ENCODE peak calls at places on chromosomes 5 and 9, in eight cellular contexts. B is neuronal stem cell, X is PC-3, Z is fibroblast of lung, J is mesenchymal stem cell, O is mammary epithelial cell, H is HCT116, C is IMR-90. S is an unnamed sample. For H3K4me1, the result is how much of the 10 kb centered on the place peaks cover.

GRCh38 chr5:5306696-5307095 is 115.8 kb upstream of the ICE1 start:
- DNase-seq in B (no peak), X (peak), Z (peak), J (no peak), O (no peak), H (no peak), C (peak), S (no peak)

GRCh38 chr5:160303690-160304089 is 8.7 kb downstream of the CCNJL start:
- DNase-seq in B (no peak), X (no peak), Z (no peak), J (no peak), O (no peak), H (no peak), C (no peak), S (no peak)

GRCh38 chr5:103526164-103526915 is 36.2 kb downstream of the NUDT12 start:
- DNase-seq in B (no peak), X (no peak), Z (peak), J (no peak), O (no peak), H (no peak), C (no peak), S (no peak)

GRCh38 chr9:95610006-95610785 is 93.4 kb upstream of the PTCH1 start:
- DNase-seq in B (no peak), X (no peak), Z (no peak), J (no peak), O (no peak), H (no peak), C (no peak), S (no peak)

GRCh38 chr5:173591300-173591622 is 25.2 kb downstream of the BOD1 start:
- DNase-seq in B (no peak), X (no peak), Z (no peak), J (no peak), O (no peak), H (no peak), C (no peak), S (no peak)

GRCh38 chr5:10579537-10580521 is 16.0 kb downstream of the ANKRD33B start:
- DNase-seq in B (no peak), X (no peak), Z (no peak), J (no peak), O (no peak), H (no peak), C (no peak), S (no peak)

GRCh38 chr5:147565524-147565923 is 55.7 kb upstream of the DPYSL3 start:
- DNase-seq in B (no peak), X (peak), Z (peak), J (peak), O (peak), H (no peak), C (peak), S (no peak)

GRCh38 chr9:128249914-128250838 is 25.6 kb downstream of the GOLGA2 start:
- DNase-seq in B (peak), X (peak), Z (peak), J (peak), O (peak), H (peak), C (peak), S (peak)

GRCh38 chr9:22813520-22813919 is 366.9 kb downstream of the DMRTA1 start:
- DNase-seq in B (peak), X (no peak), Z (peak), J (peak), O (peak), H (no peak), C (peak), S (no peak)

GRCh38 chr9:90095682-90096081 is 490.9 kb downstream of the GADD45G start:
- DNase-seq in B (no peak), X (no peak), Z (no peak), J (no peak), O (no peak), H (no peak), C (no peak), S (no peak)

DNA sequence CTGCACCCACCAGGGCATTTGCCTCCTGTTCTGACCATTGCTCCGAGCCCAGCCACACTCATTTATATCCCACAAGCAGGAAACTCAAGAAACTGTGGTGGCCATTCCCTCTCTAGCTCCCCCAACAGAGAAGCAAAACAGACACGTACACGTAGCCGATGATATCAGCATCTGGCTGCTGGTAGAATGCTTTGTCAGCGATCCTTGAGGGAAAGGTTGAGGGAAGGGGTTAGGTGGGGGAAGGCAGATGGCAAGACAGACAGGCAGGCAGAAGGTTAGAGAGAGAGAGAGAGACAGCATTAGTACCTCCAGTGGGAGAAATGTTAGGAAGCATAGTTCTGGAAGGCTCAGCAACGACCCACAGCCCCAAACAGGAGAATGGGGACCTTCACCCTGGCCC is 7.8 kb downstream of the HIGD2A start:
- DNase-seq in B (no peak), X (no peak), Z (peak), J (peak), O (no peak), H (no peak), C (peak), S (no peak)
- H3K9ac ChIP-seq in B (no peak), X (no peak), Z (no peak), J (peak), O (no peak), H (no peak), C (peak), S (no peak)

DNA sequence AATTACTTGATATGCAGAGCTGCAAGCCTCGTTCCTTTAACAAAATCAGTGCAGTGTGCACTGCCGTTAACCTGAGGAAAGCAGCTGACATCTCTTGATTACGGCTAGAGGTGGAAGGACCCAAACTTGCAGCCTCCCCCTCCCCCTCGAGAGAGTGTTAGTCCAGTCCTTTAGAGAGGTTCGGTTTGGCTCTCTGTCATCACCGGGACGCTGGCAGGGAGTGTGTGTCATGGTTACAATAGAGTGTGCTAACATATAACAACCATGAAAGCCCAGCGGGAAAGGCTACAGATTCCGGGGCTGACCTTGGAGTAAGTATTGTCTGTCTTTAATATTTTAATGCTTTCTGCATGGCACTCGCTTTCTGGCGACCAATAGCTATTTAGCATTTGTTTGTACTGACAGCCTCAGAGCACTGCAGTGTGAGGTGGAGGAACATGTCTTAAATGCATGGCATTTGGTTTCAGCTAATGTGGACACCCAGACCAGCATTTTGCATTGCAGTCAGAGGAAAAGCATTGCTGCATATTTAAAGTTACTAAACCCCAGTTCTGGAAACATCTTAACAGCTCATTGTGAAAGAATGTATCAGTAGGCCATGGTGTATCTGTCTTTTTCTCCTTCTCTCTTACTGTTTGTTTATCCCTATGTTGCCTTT is 237.5 kb downstream of the CD180 start:
- DNase-seq in B (no peak), X (peak), Z (peak), J (peak), O (peak), H (no peak), C (peak), S (no peak)
- H3K4me1 ChIP-seq in B (under half), X (under half), Z (under half), J (under half), O (under half), H (under half), C (under half), S (under half)

GRCh38 chr5:154271466-154271865 is 80.9 kb downstream of the GALNT10 start:
- DNase-seq in B (no peak), X (no peak), Z (no peak), J (no peak), O (no peak), H (no peak), C (no peak), S (no peak)
- H3K27ac ChIP-seq in B (no peak), X (no peak), Z (no peak), J (no peak), O (no peak), H (no peak), C (no peak), S (no peak)

GRCh38 chr5:148827723-148828122 is 1.3 kb downstream of the ADRB2 start:
- DNase-seq in B (no peak), X (peak), Z (no peak), J (no peak), O (peak), H (no peak), C (peak), S (no peak)

GRCh38 chr5:148828461-148829247 is 2.2 kb downstream of the ADRB2 start:
- DNase-seq in B (no peak), X (peak), Z (no peak), J (no peak), O (peak), H (no peak), C (peak), S (no peak)

GRCh38 chr5:148829734-148830133 is 3.3 kb downstream of the ADRB2 start:
- DNase-seq in B (no peak), X (peak), Z (no peak), J (no peak), O (no peak), H (no peak), C (no peak), S (no peak)

GRCh38 chr5:148829248-148829594 is 2.8 kb downstream of the ADRB2 start:
- DNase-seq in B (no peak), X (no peak), Z (no peak), J (no peak), O (no peak), H (no peak), C (no peak), S (no peak)

GRCh38 chr5:148826082-148826971 is at the start of gene ADRB2:
- DNase-seq in B (peak), X (peak), Z (peak), J (peak), O (peak), H (peak), C (peak), S (peak)
- H3K9ac ChIP-seq in B (peak), X (peak), Z (peak), J (peak), O (peak), H (peak), C (peak), S (peak)

GRCh38 chr5:132222649-132223038 is 5.0 kb downstream of the P4HA2 start:
- DNase-seq in B (no peak), X (no peak), Z (no peak), J (no peak), O (no peak), H (no peak), C (no peak), S (no peak)
- H3K4me1 ChIP-seq in B (under half), X (under half), Z (under half), J (under half), O (half or more), H (under half), C (under half), S (under half)